ENCODE peak calls at places on chromosomes 7 and 10, in five cellular contexts. G is transverse colon, A is GM12878, N is HepG2, B is HCT116. F is an unnamed sample.

GRCh38 chr7:151201751-151202150 is 8.5 kb downstream of the H2BK1 start:
- DNase-seq in B (no peak), A (no peak), G (no peak), N (no peak), F (no peak)

GRCh38 chr7:18386590-18386989 is 109.0 kb upstream of the HDAC9 start:
- DNase-seq in G (no peak), A (no peak), N (no peak), B (no peak), F (no peak)

GRCh38 chr7:117138943-117139690 is 183.7 kb downstream of the WNT2 start:
- DNase-seq in A (no peak), N (no peak), B (no peak), G (no peak), F (no peak)

GRCh38 chr10:24350111-24350921 is 141.4 kb downstream of the KIAA1217 start:
- DNase-seq in B (no peak), N (no peak), G (no peak), A (no peak), F (no peak)

GRCh38 chr7:115110523-115110922 is 188.6 kb downstream of the MDFIC start:
- DNase-seq in B (no peak), G (no peak), A (no peak), N (peak), F (peak)

GRCh38 chr7:83835424-83835823 is 186.5 kb upstream of the SEMA3E start:
- DNase-seq in A (no peak), G (no peak), B (no peak), N (no peak), F (no peak)

GRCh38 chr10:44880090-44880715 is 30.9 kb upstream of the TMEM72 start:
- DNase-seq in B (no peak), N (no peak), G (no peak), A (no peak), F (no peak)

GRCh38 chr10:62710182-62710581 is 94.3 kb upstream of the ADO start:
- DNase-seq in B (no peak), G (no peak), N (no peak), A (no peak), F (no peak)

GRCh38 chr10:66822801-66823200 is 103.0 kb upstream of the LRRTM3 start:
- DNase-seq in A (no peak), B (no peak), N (no peak), G (peak), F (no peak)

GRCh38 chr10:90417056-90417455 is 440.8 kb downstream of the HTR7 start:
- DNase-seq in B (no peak), A (no peak), G (no peak), N (peak), F (no peak)

GRCh38 chr10:123538401-123539320 is 127.5 kb upstream of the GPR26 start:
- DNase-seq in A (no peak), G (no peak), B (no peak), N (no peak), F (no peak)

GRCh38 chr7:139249179-139249822 is 18.3 kb downstream of the UBN2 start:
- DNase-seq in N (no peak), A (no peak), B (no peak), G (no peak), F (no peak)

GRCh38 chr10:13758302-13758701 is 171.5 kb downstream of the PRPF18 start:
- DNase-seq in N (no peak), A (no peak), B (peak), G (no peak), F (no peak)

GRCh38 chr7:29040570-29040906 is 82.4 kb upstream of the TRIL start:
- DNase-seq in N (no peak), A (no peak), G (no peak), B (no peak), F (no peak)
- TF ChIP-seq POLR2AphosphoS5 in N (no peak), A (no peak), G (no peak), B (no peak), F (no peak)

GRCh38 chr10:126458453-126458852 is 70.2 kb upstream of the ADAM12 start:
- DNase-seq in B (no peak), N (no peak), G (no peak), A (no peak), F (no peak)
- TF ChIP-seq POLR2AphosphoS5 in B (no peak), N (no peak), G (no peak), A (no peak), F (no peak)

GRCh38 chr7:37315752-37316711 is 132.6 kb downstream of the ELMO1 start:
- DNase-seq in G (no peak), A (no peak), N (no peak), B (no peak), F (no peak)
- TF ChIP-seq POLR2AphosphoS5 in G (no peak), A (no peak), N (no peak), B (no peak), F (no peak)

DNA sequence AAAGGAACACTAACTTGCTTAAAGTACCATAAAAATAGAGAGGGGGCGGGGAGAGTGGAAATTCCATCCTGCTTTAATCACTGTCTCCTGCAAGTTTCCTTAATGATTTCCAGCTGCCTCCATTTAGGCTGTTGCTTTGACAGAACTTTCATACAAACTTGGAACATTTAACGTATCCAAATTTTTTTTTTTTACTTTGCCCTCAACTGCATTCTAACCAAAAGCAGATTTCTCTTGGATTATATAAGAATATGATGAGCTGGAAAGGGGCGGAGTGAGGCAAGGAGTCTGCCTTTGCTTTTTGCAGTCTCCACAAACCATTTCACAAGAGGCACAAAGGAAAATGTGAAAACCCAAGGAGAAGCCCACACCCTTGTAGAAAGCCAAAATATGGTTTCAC is 46.6 kb upstream of the COL1A2 start:
- DNase-seq in G (peak), B (no peak), N (no peak), A (no peak), F (no peak)
- TF ChIP-seq POLR2AphosphoS5 in G (no peak), B (no peak), N (no peak), A (no peak), F (no peak)

DNA sequence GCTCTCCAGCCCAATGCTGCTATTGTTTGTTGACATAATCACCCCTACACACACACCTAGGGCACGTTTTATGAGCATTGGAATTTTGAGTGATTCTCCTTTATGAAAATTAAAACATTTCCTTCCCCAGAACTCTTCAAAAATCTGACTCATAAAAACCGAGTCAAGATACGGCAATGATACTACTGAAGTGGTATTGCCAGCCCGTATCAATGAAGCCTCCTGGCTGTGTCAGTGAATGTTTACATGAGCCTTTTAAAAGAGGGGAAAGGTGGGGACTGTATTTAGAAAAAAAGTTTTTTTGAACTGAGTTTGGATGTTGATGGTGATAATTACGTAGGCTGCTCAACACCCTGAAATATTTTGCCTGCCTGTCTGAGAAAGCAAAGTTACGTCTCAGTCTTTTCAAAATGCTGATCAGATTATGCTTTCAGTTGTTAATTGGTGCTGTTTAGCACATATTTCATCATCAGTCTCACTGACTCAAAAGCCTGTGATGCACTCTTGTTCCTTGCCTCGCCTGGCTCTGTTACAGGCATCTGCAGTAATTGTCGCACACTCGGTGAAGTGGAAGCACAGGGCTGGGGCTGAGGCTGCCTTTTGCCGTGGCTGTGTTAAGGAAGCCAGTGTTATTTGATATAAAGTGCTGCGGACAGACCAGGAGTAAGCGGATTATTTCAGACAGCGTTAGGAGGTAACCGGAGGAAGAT is 157.4 kb upstream of the TCF7L2 start:
- DNase-seq in A (no peak), G (peak), N (no peak), B (no peak), F (no peak)
- TF ChIP-seq POLR2AphosphoS5 in A (no peak), G (peak), N (no peak), B (no peak), F (peak)

F was measured in stomach.